ENCODE peak calls at places on chromosomes 3 and 15, in eight cellular contexts. O, W, V, M, I, T, N and K are unnamed samples.

GRCh38 chr15:90004671-90005070 is 3.5 kb downstream of the ZNF710 start:
- DNase-seq in M (no peak), V (peak; percentile 93), T (peak; percentile 91), N (peak; percentile 70), I (no peak), O (peak; percentile 89), W (no peak), K (no peak)

GRCh38 chr3:74844428-74844827 is 230.0 kb upstream of the CNTN3 start:
- DNase-seq in W (peak; percentile 31), O (no peak), M (no peak), V (no peak), T (no peak), N (no peak), I (no peak), K (no peak)

GRCh38 chr3:198080521-198081384 is 120.7 kb downstream of the LMLN start:
- DNase-seq in I (peak; percentile 83), N (peak; percentile 47), W (peak; percentile 85), V (peak; percentile 24), T (peak; percentile 81), M (peak; percentile 78), O (peak; percentile 66), K (peak; percentile 77)

GRCh38 chr3:141828487-141829284 is 47.8 kb upstream of the ATP1B3 start:
- DNase-seq in N (no peak), O (no peak), M (no peak), V (peak; percentile 9), W (peak; percentile 31), I (no peak), T (peak; percentile 58), K (no peak)

GRCh38 chr3:113979916-113980315 is 32.1 kb downstream of the ZDHHC23 start:
- DNase-seq in V (no peak), M (no peak), I (no peak), T (no peak), W (no peak), O (no peak), N (no peak), K (no peak)

GRCh38 chr15:74933573-74933972 is 4.3 kb downstream of the COX5A start:
- DNase-seq in I (no peak), V (no peak), M (no peak), N (no peak), W (no peak), T (no peak), O (no peak), K (no peak)

GRCh38 chr3:171994646-171995441 is 44.5 kb upstream of the FNDC3B start:
- DNase-seq in V (peak; percentile 80), T (peak; percentile 90), W (no peak), N (peak; percentile 39), M (no peak), I (no peak), O (peak; percentile 84), K (no peak)

GRCh38 chr15:79943820-79944219 is 27.2 kb downstream of the BCL2A1 start:
- DNase-seq in M (no peak), V (no peak), I (no peak), O (no peak), T (no peak), N (peak; percentile 37), W (no peak), K (no peak)

GRCh38 chr15:40282144-40282869 is 557 bp downstream of the ANKRD63 start:
- DNase-seq in O (no peak), M (peak; percentile 56), N (no peak), V (no peak), I (no peak), W (peak; percentile 74), T (peak; percentile 35), K (no peak)

GRCh38 chr3:158801200-158801599 is 654 bp upstream of the MFSD1 start:
- DNase-seq in T (no peak), I (no peak), M (no peak), W (no peak), O (peak; percentile 27), V (no peak), N (no peak), K (no peak)

GRCh38 chr3:30169459-30169858 is 436.9 kb upstream of the TGFBR2 start:
- DNase-seq in I (no peak), N (no peak), V (no peak), M (no peak), W (no peak), O (no peak), T (no peak), K (no peak)

GRCh38 chr3:192889694-192890093 is 28.0 kb downstream of the MB21D2 start:
- DNase-seq in I (no peak), O (no peak), M (no peak), V (no peak), T (no peak), N (no peak), W (no peak), K (no peak)

GRCh38 chr3:40299721-40300335 is 9.7 kb upstream of the EIF1B start:
- DNase-seq in W (no peak), T (peak; percentile 99), M (no peak), N (peak; percentile 34), I (no peak), V (peak; percentile 66), O (peak; percentile 67), K (no peak)

GRCh38 chr15:74616996-74617395 is 1.4 kb downstream of the CLK3 start:
- DNase-seq in V (no peak), T (no peak), W (no peak), M (no peak), O (no peak), I (no peak), N (no peak), K (no peak)

GRCh38 chr15:33341943-33342342 is 31.2 kb downstream of the RYR3 start:
- DNase-seq in V (no peak), I (no peak), O (no peak), W (no peak), N (no peak), T (no peak), M (no peak), K (no peak)

GRCh38 chr3:172918165-172918564 is 167.6 kb downstream of the ECT2 start:
- DNase-seq in N (no peak), M (no peak), O (peak; percentile 43), T (no peak), W (no peak), V (no peak), I (no peak), K (no peak)

GRCh38 chr15:93288718-93289117 is 199.7 kb upstream of the RGMA start:
- DNase-seq in N (no peak), T (no peak), O (no peak), I (no peak), M (no peak), V (no peak), W (no peak), K (no peak)

GRCh38 chr15:42392309-42393024 is 33.2 kb downstream of the CAPN3 start:
- DNase-seq in I (no peak), W (no peak), M (no peak), N (no peak), V (no peak), T (no peak), O (no peak), K (no peak)

GRCh38 chr15:68427366-68427765 is 4.6 kb downstream of the ITGA11 start:
- DNase-seq in V (no peak), N (no peak), O (no peak), I (peak; percentile 8), T (peak; percentile 13), W (no peak), M (no peak), K (no peak)

GRCh38 chr3:121424549-121424948 is 121.2 kb downstream of the POLQ start:
- DNase-seq in M (no peak), I (no peak), V (no peak), W (no peak), O (no peak), T (no peak), N (no peak), K (no peak)

GRCh38 chr3:26004205-26004604 is 214.3 kb downstream of the OXSM start:
- DNase-seq in M (no peak), W (no peak), V (no peak), T (no peak), I (no peak), O (no peak), N (no peak), K (no peak)

GRCh38 chr15:69807752-69808151 is 290.0 kb downstream of the TLE3 start:
- DNase-seq in O (peak; percentile 26), W (no peak), V (no peak), M (no peak), N (no peak), I (no peak), T (peak; percentile 13), K (no peak)

GRCh38 chr3:9026320-9027040 is 63.2 kb upstream of the RAD18 start:
- DNase-seq in T (no peak), I (no peak), W (no peak), M (no peak), V (no peak), N (no peak), O (no peak), K (no peak)